ENCODE peak calls at places on chromosomes 7 and 10, in four cellular contexts. F is IMR-90; U is transverse colon; D is CD4-positive, alpha-beta memory T cell. R is an unnamed sample.
A peak's percentile ranks its signal among the peaks of the same experiment; 100 is the strongest.

GRCh38 chr10:132257271-132257670 is 50.5 kb downstream of the STK32C start:
- DNase-seq in D (no peak), F (peak; percentile 46), U (no peak), R (peak; percentile 2)

GRCh38 chr7:149414745-149415390 is 46.0 kb downstream of the ZNF777 start:
- DNase-seq in U (peak; percentile 42), F (peak; percentile 82), D (peak; percentile 20), R (peak; percentile 19)

GRCh38 chr10:9254353-9254752 is 1199.9 kb downstream of the GATA3 start:
- DNase-seq in U (no peak), F (peak; percentile 64), D (no peak), R (peak; percentile 59)

GRCh38 chr10:97676770-97677581 is 10.1 kb downstream of the AVPI1 start:
- DNase-seq in D (peak; percentile 52), F (peak; percentile 63), U (peak; percentile 53), R (no peak)

GRCh38 chr10:35079763-35080162 is 10.4 kb downstream of the CUL2 start:
- DNase-seq in D (no peak), U (no peak), F (peak; percentile 89), R (peak; percentile 52)

GRCh38 chr10:693506-693905 is 4.0 kb upstream of the DIP2C start:
- DNase-seq in D (no peak), F (peak; percentile 49), U (no peak), R (no peak)

GRCh38 chr7:132410385-132410784 is 165.9 kb downstream of the PLXNA4 start:
- DNase-seq in U (no peak), F (no peak), D (no peak), R (no peak)

GRCh38 chr10:127872871-127873600 is 19.7 kb downstream of the CLRN3 start:
- DNase-seq in F (no peak), U (peak; percentile 83), D (no peak), R (no peak)

GRCh38 chr7:102466097-102466496 is 1.3 kb downstream of the LRWD1 start:
- DNase-seq in F (no peak), U (no peak), D (no peak), R (no peak)

GRCh38 chr10:106615081-106615480 is 549.4 kb downstream of the SORCS1 start:
- DNase-seq in F (peak; percentile 83), U (no peak), D (no peak), R (no peak)

GRCh38 chr7:24851791-24852190 is 94.5 kb upstream of the GSDME start:
- DNase-seq in D (no peak), U (no peak), F (peak; percentile 79), R (no peak)

GRCh38 chr7:24842449-24843241 is 85.4 kb upstream of the GSDME start:
- DNase-seq in F (no peak), D (no peak), U (no peak), R (no peak)

GRCh38 chr7:24843821-24844449 is 86.7 kb upstream of the GSDME start:
- DNase-seq in D (no peak), F (no peak), U (no peak), R (no peak)

GRCh38 chr7:24842029-24842428 is 84.8 kb upstream of the GSDME start:
- DNase-seq in U (no peak), F (no peak), D (no peak), R (no peak)

GRCh38 chr7:24847754-24848153 is 90.5 kb upstream of the GSDME start:
- DNase-seq in D (no peak), F (no peak), U (no peak), R (no peak)
- H3K36me3 ChIP-seq in D (peaks cover 24% of the 10 kb centered on the region), F (peaks cover 6% of the 10 kb centered on the region), U (no peaks in the 10 kb centered on the region), R (peaks cover 9% of the 10 kb centered on the region)

DNA sequence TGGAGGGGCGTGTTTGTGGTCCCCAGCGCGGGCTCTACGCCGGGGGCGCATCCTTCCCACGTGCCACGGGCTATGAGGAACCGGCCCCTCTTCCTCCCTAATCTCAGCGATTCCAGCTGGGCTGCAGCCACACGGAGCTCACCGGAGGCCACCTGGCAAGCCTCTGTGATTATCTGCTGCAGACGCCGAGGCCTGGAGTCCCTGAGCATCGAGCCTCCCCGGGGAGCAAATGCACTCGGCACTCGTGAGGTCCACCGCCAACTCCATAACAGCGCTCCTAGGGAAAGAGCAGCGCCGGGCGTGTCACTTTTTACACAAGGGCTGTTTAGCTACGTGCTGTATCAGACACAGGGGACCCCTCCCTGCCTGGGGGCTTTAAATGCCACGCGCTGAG is 101.1 kb downstream of the DYNC2I1 start:
- DNase-seq in F (no peak), D (peak; percentile 4), U (no peak), R (no peak)
- H3K4me3 ChIP-seq in F (no peak overlapping the region), D (peak overlapping the region; percentile 47), U (peak overlapping the region; percentile 28), R (no peak overlapping the region)

GRCh38 chr10:85544956-85545355 is 821.6 kb downstream of the GRID1 start:
- DNase-seq in F (no peak), U (no peak), D (no peak), R (no peak)

GRCh38 chr10:85545874-85546273 is 820.7 kb downstream of the GRID1 start:
- DNase-seq in F (no peak), U (no peak), D (no peak), R (no peak)

GRCh38 chr10:85542936-85543730 is 823.5 kb downstream of the GRID1 start:
- DNase-seq in F (no peak), U (no peak), D (no peak), R (no peak)

GRCh38 chr10:85547460-85548023 is 819.1 kb downstream of the GRID1 start:
- DNase-seq in F (no peak), U (no peak), D (no peak), R (no peak)

GRCh38 chr10:85548038-85548437 is 818.6 kb downstream of the GRID1 start:
- DNase-seq in D (peak; percentile 13), U (peak; percentile 32), F (no peak), R (no peak)
- H3K36me3 ChIP-seq in D (no peaks in the 10 kb centered on the region), U (no peaks in the 10 kb centered on the region), F (no peaks in the 10 kb centered on the region), R (no peaks in the 10 kb centered on the region)

GRCh38 chr7:6526997-6527378 is 24.3 kb downstream of the GRID2IP start:
- DNase-seq in F (no peak), U (no peak), D (no peak), R (no peak)
- H3K4me3 ChIP-seq in F (peak overlapping the region; percentile 24), U (peak overlapping the region; percentile 26), D (no peak overlapping the region), R (peak overlapping the region; percentile 26)

GRCh38 chr7:157189405-157189804 is 50.7 kb downstream of the UBE3C start:
- DNase-seq in F (no peak), U (no peak), D (no peak), R (no peak)
- H3K36me3 ChIP-seq in F (peaks cover 36% of the 10 kb centered on the region), U (no peaks in the 10 kb centered on the region), D (peaks cover 51% of the 10 kb centered on the region), R (peaks cover 11% of the 10 kb centered on the region)

DNA sequence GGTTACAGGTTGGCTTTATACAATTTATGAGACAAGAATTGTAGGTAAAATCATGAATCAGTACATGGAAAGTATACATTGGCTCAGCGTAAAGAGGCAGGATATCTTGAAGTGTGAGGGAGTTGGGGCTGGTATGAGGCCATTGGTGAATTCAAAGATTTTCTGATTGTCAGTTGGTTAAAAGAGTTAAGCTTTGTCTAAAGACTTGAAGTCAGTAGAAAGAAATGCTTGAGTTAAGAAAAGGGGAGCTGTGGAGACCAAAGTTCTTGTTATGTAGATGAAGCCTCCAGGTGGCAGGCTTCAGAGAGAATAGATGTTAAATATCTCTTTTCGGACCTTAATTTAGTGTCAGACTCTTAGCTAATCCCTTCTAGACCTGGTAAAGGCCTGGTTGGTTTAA is 341.0 kb downstream of the GALNT17 start:
- DNase-seq in U (no peak), F (no peak), D (no peak), R (no peak)
- H3K4me3 ChIP-seq in U (no peak overlapping the region), F (no peak overlapping the region), D (no peak overlapping the region), R (no peak overlapping the region)

DNA sequence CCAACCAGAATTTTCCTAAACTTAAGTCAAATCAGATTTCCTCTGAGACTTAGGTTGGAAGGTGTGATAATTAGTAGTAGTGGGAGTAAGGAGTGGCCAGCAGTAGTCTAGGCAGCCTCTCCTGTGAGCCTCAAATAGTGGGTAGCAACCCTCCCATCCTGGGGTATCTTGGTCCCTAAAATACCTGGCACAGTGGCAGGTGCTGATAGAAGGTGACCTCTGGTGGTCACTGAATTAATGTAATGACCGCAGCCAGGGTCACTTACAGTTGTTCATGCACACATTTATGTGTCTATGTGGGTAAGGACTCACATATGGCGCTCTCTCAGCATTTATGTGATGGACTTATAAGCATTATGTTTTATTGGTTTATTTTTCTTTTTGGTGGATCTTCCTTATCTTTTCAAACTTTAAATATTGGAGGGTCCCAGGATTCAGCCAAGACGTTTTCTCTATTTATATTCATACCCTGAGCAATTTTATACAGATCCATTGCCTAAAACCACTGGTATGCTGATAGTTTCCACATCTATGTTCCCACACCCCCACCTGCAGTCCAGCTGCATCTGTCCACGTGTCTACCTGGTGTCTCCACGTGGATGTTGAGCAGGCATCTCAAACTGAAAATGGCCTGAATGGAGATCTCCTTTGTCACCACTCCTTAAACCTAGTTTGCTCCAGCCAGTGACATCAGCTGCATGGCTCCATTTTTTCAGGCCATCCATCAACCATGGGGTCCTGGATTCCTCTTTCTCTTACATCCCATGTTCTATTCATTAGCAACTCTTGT is 18.3 kb downstream of the BMPER start:
- DNase-seq in D (no peak), F (no peak), U (no peak), R (no peak)
- H3K36me3 ChIP-seq in D (no peaks in the 10 kb centered on the region), F (no peaks in the 10 kb centered on the region), U (no peaks in the 10 kb centered on the region), R (peaks cover 3% of the 10 kb centered on the region)